ENCODE peak calls at places on chromosomes 16 and 17, in nine cellular contexts. P is neuronal stem cell; R is IMR-90; N is body of pancreas; I is CD8-positive, alpha-beta memory T cell; D is tibial artery; L is endodermal cell; X is A549; H is heart right ventricle. Z is an unnamed sample.

GRCh38 chr17:13702266-13702665 is 100.5 kb upstream of the HS3ST3A1 start:
- DNase-seq in P (no peak), R (peak; percentile 52), N (no peak), I (no peak), D (no peak), L (no peak), X (no peak), H (no peak), Z (no peak)

GRCh38 chr17:8244768-8245167 is 3.1 kb downstream of the CTC1 start:
- DNase-seq in P (no peak), R (no peak), N (no peak), I (no peak), D (no peak), L (no peak), X (no peak), H (no peak), Z (no peak)

GRCh38 chr16:69564845-69565610 is 738 bp upstream of the NFAT5 start:
- DNase-seq in P (no peak), R (no peak), N (no peak), I (no peak), D (no peak), L (no peak), X (no peak), H (no peak), Z (no peak)

GRCh38 chr16:11966173-11966572 is 1.2 kb downstream of the TNFRSF17 start:
- DNase-seq in P (no peak), R (no peak), N (no peak), I (no peak), D (no peak), L (no peak), X (no peak), H (no peak), Z (no peak)

GRCh38 chr17:20919990-20920812 is 122.6 kb downstream of the USP22 start:
- DNase-seq in P (no peak), R (no peak), N (no peak), I (no peak), D (no peak), L (no peak), X (no peak), H (no peak), Z (no peak)

GRCh38 chr17:37273419-37274051 is 102.2 kb upstream of the C17orf78 start:
- DNase-seq in P (no peak), R (peak; percentile 84), N (no peak), I (no peak), D (no peak), L (no peak), X (no peak), H (no peak), Z (no peak)

GRCh38 chr17:31274252-31274651 is 22.8 kb downstream of the OMG start:
- DNase-seq in P (no peak), R (peak; percentile 63), N (no peak), I (no peak), D (no peak), L (no peak), X (no peak), H (no peak), Z (peak; percentile 83)

GRCh38 chr16:54493076-54493475 is 206.5 kb upstream of the IRX3 start:
- DNase-seq in P (no peak), R (no peak), N (no peak), I (no peak), D (no peak), L (no peak), X (no peak), H (no peak), Z (no peak)

GRCh38 chr17:29929006-29929543 is 953 bp downstream of the SSH2 start:
- DNase-seq in P (peak; percentile 17), R (no peak), N (peak; percentile 56), I (no peak), D (no peak), L (peak; percentile 72), X (no peak), H (no peak), Z (no peak)

GRCh38 chr16:9268446-9268845 is 177.0 kb downstream of the HAPSTR1 start:
- DNase-seq in P (no peak), R (no peak), N (no peak), I (no peak), D (no peak), L (no peak), X (no peak), H (no peak), Z (no peak)

GRCh38 chr16:86914850-86915717 is 336.7 kb downstream of the FOXL1 start:
- DNase-seq in P (no peak), R (peak; percentile 27), N (no peak), I (no peak), D (no peak), L (no peak), X (no peak), H (no peak), Z (no peak)

GRCh38 chr17:80296221-80296620 is 35.6 kb downstream of the RNF213 start:
- DNase-seq in P (no peak), R (no peak), N (no peak), I (no peak), D (no peak), L (no peak), X (no peak), H (no peak), Z (no peak)

GRCh38 chr17:77391668-77392375 is 251.1 kb downstream of the SEC14L1 start:
- DNase-seq in P (no peak), R (peak; percentile 99), N (no peak), I (no peak), D (peak; percentile 92), L (peak; percentile 83), X (peak; percentile 54), H (no peak), Z (no peak)

GRCh38 chr17:28643979-28644781 is 778 bp downstream of the BLTP2 start:
- DNase-seq in P (peak; percentile 26), R (peak; percentile 55), N (peak; percentile 69), I (peak; percentile 6), D (no peak), L (peak; percentile 84), X (peak; percentile 83), H (peak; percentile 18), Z (no peak)

GRCh38 chr17:50095626-50096037 is 481 bp downstream of the PDK2 start:
- DNase-seq in P (no peak), R (no peak), N (no peak), I (no peak), D (no peak), L (peak; percentile 77), X (no peak), H (no peak), Z (no peak)

DNA sequence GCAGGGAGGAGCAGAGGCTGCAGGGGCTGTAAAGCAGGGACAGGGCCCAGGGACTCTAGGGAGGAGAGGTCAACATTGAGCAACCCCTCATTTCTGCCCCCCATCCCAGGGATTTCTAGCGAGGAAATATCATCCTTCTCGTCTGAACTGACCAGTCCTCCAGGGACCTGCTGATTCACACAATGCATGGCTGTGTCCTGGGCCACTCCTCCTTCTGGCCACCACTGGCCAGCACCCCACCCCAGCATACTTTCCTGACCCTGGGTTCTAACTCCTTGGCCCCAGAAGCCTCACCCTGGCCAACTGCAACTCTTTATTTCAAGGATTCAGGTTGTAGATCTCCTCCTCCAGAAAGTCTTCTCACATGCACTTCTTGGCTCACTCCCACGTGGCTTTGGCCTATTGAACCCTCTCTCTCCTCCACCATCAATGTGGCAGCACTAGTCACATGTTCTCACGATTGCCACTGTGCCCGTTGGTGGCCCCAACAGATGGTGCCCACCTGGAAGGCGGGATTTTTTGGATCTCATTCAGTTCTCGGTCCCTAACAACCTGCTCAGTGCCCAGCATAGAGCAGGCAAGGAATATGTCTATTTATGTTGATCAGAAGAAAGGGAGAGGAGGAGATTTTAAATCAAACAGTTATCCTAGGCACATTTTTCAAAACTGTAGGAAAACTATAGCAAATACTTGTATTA is 41.5 kb downstream of the CUEDC1 start:
- DNase-seq in P (no peak), R (no peak), N (no peak), I (no peak), D (no peak), L (no peak), X (no peak), H (no peak), Z (no peak)
- H3K27ac ChIP-seq in P (no peak overlapping the region), R (no peak overlapping the region), N (peak overlapping the region; percentile 15), I (no peak overlapping the region), D (peak overlapping the region; percentile 28), L (peak overlapping the region; percentile 99), X (peak overlapping the region; percentile 17), H (peak overlapping the region; percentile 57), Z (no peak overlapping the region)

GRCh38 chr16:27149986-27150385 is 53.3 kb upstream of the KDM8 start:
- DNase-seq in P (no peak), R (no peak), N (no peak), I (no peak), D (no peak), L (no peak), X (no peak), H (no peak), Z (no peak)
- H3K27ac ChIP-seq in P (no peak overlapping the region), R (no peak overlapping the region), N (no peak overlapping the region), I (no peak overlapping the region), D (no peak overlapping the region), L (no peak overlapping the region), X (no peak overlapping the region), H (no peak overlapping the region), Z (no peak overlapping the region)

DNA sequence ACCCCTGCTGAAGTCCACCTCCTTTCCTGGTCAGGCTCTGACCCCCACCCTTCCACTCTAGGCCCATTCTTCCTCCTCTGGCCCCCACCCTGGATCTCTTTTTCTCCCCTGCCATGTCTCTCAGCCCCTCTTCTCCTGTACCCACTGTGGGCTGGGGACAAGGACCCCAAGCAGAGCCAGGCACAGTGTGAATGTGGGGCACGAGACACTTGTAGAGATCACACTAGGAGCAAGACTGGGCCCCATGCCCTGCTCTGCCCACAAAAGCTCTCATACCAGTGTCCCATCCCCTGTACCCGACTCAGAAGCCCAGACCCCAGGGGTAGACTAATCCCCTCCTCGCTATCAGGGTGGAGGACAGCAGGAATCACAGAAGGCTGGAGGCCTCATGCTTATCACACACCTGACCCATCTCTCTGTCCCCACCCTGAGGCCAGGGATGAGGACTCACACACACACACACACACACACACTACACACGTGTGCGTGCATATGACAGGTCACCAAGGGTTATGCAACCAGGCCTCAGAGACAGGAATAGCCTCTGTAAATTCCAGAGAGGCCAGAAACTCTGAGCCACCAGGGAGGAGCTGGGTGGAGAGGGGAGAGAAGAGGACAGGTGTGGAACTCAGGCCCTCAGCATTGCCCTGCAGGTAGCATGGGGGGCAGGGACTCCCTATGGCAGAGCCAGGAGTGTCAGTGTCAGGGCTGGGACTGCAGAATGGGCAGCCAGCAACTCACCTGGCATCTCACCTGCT is 21.1 kb downstream of the ARHGAP27 start:
- DNase-seq in P (no peak), R (no peak), N (no peak), I (no peak), D (no peak), L (peak; percentile 47), X (no peak), H (no peak), Z (no peak)
- H3K27ac ChIP-seq in P (no peak overlapping the region), R (no peak overlapping the region), N (peak overlapping the region; percentile 49), I (peak overlapping the region; percentile 84), D (no peak overlapping the region), L (no peak overlapping the region), X (no peak overlapping the region), H (peak overlapping the region; percentile 54), Z (peak overlapping the region; percentile 68)

DNA sequence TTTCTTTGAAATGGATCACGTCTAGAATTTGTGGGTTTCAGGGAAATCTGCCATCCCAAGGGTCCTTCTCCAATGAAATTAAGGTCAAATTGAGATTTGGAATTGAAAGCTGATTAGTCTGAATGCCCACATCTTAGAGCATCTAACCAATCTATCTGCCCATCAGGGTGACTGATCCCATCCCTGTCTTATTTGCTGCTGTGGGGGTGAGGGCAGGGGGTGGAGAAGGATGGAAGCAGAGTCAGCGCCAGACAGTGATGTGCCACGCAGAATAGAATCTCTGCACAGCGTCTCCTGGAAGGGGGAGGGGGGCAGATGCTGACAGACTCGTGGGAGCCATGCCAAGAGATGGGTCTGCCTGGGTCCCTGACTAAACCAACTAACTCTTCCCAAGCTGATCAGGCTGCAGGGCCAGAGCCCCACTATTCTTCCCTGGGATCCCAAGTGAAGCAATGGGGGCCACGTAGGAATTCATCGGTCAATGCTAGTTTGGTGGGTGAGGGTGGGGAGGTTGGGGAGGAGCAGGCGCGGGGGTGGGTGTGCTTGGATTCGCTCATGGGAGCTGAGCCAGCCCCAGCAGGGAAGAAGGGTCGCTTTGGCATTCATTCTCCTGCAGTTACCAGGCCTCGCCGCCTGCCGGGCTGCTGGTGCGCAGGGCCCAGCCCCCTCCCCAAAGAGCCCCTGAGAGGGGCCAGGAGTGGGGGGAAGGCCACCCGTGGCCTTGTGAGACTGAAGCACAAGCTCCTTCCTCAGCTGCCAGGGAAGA is 32.2 kb downstream of the CDK5RAP3 start:
- DNase-seq in P (no peak), R (no peak), N (no peak), I (no peak), D (no peak), L (peak; percentile 85), X (no peak), H (no peak), Z (no peak)
- H3K27ac ChIP-seq in P (peak overlapping the region; percentile 98), R (peak overlapping the region; percentile 88), N (peak overlapping the region; percentile 42), I (peak overlapping the region; percentile 69), D (no peak overlapping the region), L (peak overlapping the region; percentile 96), X (peak overlapping the region; percentile 75), H (no peak overlapping the region), Z (peak overlapping the region; percentile 77)